ENCODE peak calls at places on chromosomes 13 and 19, in six cellular contexts. P is OCI-LY7, L is aorta, J is fibroblast of lung, B is heart right ventricle, M is stomach. Y is an unnamed sample. For H3K36me3, the result is how much of the 10 kb centered on the place peaks cover.

GRCh38 chr19:571127-571974 is 1.0 kb upstream of the BSG start:
- DNase-seq in M (peak), P (peak), L (peak), B (no peak), J (peak), Y (peak)

GRCh38 chr19:41934849-41935374 is 6.7 kb upstream of the ERFL start:
- DNase-seq in B (peak), P (peak), L (peak), J (no peak), M (peak), Y (peak)

GRCh38 chr13:51823861-51824260 is 19.9 kb upstream of the DHRS12 start:
- DNase-seq in J (no peak), B (no peak), M (no peak), L (no peak), P (no peak), Y (no peak)

GRCh38 chr19:3708207-3708931 is at the start of gene TJP3:
- DNase-seq in L (no peak), J (peak), P (no peak), B (peak), M (peak), Y (peak)

GRCh38 chr13:50188696-50189095 is 173.5 kb downstream of the KCNRG start:
- DNase-seq in B (no peak), P (no peak), J (no peak), L (no peak), M (no peak), Y (no peak)

GRCh38 chr13:27044837-27045570 is 126.6 kb downstream of the USP12 start:
- DNase-seq in B (no peak), L (no peak), P (peak), M (no peak), J (no peak), Y (no peak)

GRCh38 chr19:30450101-30450500 is 77.9 kb downstream of the ZNF536 start:
- DNase-seq in J (peak), L (no peak), P (no peak), B (peak), M (no peak), Y (peak)

GRCh38 chr13:41691276-41691675 is 233.9 kb downstream of the RGCC start:
- DNase-seq in M (no peak), J (no peak), B (no peak), L (no peak), P (no peak), Y (no peak)

GRCh38 chr19:16456652-16457194 is 15.0 kb downstream of the EPS15L1 start:
- DNase-seq in B (no peak), P (no peak), J (no peak), M (no peak), L (no peak), Y (peak)

GRCh38 chr13:100588350-100589177 is at the start of gene GGACT:
- DNase-seq in M (peak), L (peak), J (peak), P (peak), B (peak), Y (peak)

GRCh38 chr19:53908106-53908932 is 759 bp upstream of the CACNG7 start:
- DNase-seq in P (peak), L (no peak), M (peak), J (peak), B (peak), Y (peak)

GRCh38 chr19:3606690-3607289 is at the start of gene TBXA2R:
- DNase-seq in M (peak), B (peak), P (peak), J (peak), L (peak), Y (peak)

GRCh38 chr19:45142016-45142727 is 18.6 kb downstream of the NKPD1 start:
- DNase-seq in J (no peak), P (no peak), L (no peak), B (no peak), M (no peak), Y (no peak)

GRCh38 chr13:109904218-109904617 is 117.8 kb upstream of the IRS2 start:
- DNase-seq in B (no peak), L (no peak), P (peak), J (no peak), M (no peak), Y (no peak)

GRCh38 chr19:51251453-51251790 is 542 bp downstream of the SIGLECL1 start:
- DNase-seq in J (no peak), B (no peak), M (no peak), P (no peak), L (no peak), Y (no peak)

GRCh38 chr13:44283598-44283997 is 90.0 kb upstream of the SERP2 start:
- DNase-seq in M (no peak), J (no peak), L (no peak), B (no peak), P (no peak), Y (no peak)

GRCh38 chr13:95044452-95045205 is 256.6 kb downstream of the ABCC4 start:
- DNase-seq in L (no peak), B (no peak), P (no peak), J (no peak), M (no peak), Y (no peak)

GRCh38 chr19:11410682-11411081 is 8.4 kb downstream of the RGL3 start:
- DNase-seq in B (no peak), P (no peak), J (peak), L (no peak), M (no peak), Y (no peak)

GRCh38 chr19:2770055-2771013 is 12.7 kb downstream of the SGTA start:
- DNase-seq in B (peak), L (no peak), J (peak), P (no peak), M (no peak), Y (no peak)

GRCh38 chr19:3397266-3398022 is 31.1 kb downstream of the NFIC start:
- DNase-seq in B (peak), M (peak), J (peak), P (no peak), L (no peak), Y (peak)

GRCh38 chr13:74931698-74932433 is 550.1 kb downstream of the TBC1D4 start:
- DNase-seq in L (no peak), P (no peak), J (no peak), B (no peak), M (no peak), Y (no peak)

GRCh38 chr19:611506-611869 is 21.8 kb downstream of the HCN2 start:
- DNase-seq in M (no peak), L (no peak), P (no peak), B (no peak), J (peak), Y (no peak)

GRCh38 chr19:41156207-41156606 is 36.8 kb upstream of the CYP2S1 start:
- DNase-seq in J (no peak), L (no peak), B (no peak), P (no peak), M (no peak), Y (no peak)

GRCh38 chr13:101919541-101920306 is 467.2 kb downstream of the ITGBL1 start:
- DNase-seq in B (peak), P (no peak), L (peak), J (peak), M (no peak), Y (peak)

GRCh38 chr19:31436121-31436776 is 87.0 kb upstream of the TSHZ3 start:
- DNase-seq in L (no peak), B (no peak), P (no peak), M (no peak), J (peak), Y (no peak)

GRCh38 chr13:29059837-29060236 is 239.7 kb downstream of the MTUS2 start:
- DNase-seq in B (peak), M (no peak), P (no peak), L (no peak), J (no peak), Y (no peak)

GRCh38 chr13:24187185-24187584 is 26.7 kb downstream of the SPATA13 start:
- DNase-seq in J (peak), M (no peak), P (no peak), L (no peak), B (no peak), Y (no peak)

GRCh38 chr13:33832872-33833271 is 14.9 kb downstream of the RFC3 start:
- DNase-seq in J (no peak), M (no peak), L (no peak), P (no peak), B (no peak), Y (no peak)
- H3K36me3 ChIP-seq in J (under half), M (half or more), L (under half), P (half or more), B (under half), Y (under half)

DNA sequence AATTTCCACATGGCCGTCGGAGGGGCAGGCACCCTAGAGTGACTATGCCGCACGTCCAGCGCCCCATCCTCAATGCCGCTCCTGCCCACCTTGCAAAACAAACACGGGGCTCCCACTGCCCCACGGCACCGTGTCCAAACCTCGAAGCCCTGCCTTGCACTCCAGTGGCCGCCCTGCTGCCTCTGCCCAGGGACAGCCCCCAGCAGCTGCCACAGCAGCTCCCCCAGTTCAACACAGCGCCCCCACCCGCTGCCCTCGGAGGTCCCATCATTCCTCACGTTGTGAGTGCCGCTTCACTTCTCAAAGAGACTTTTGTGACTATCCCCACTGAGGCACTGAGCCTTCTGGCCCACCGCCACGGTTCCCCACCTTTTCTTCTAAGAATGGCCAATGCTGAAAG is 22.3 kb upstream of the TMEM160 start:
- DNase-seq in M (no peak), L (no peak), B (no peak), P (no peak), J (no peak), Y (no peak)
- H3K36me3 ChIP-seq in M (half or more), L (under half), B (under half), P (half or more), J (under half), Y (half or more)

GRCh38 chr19:5588441-5588840 is 20.7 kb upstream of the TINCR start:
- DNase-seq in M (no peak), B (no peak), P (no peak), L (peak), J (peak), Y (no peak)

GRCh38 chr19:5590151-5590864 is 22.6 kb upstream of the TINCR start:
- DNase-seq in B (no peak), P (no peak), L (no peak), J (no peak), M (no peak), Y (no peak)

GRCh38 chr19:5587661-5588060 is 19.9 kb upstream of the TINCR start:
- DNase-seq in P (no peak), M (no peak), L (peak), J (no peak), B (no peak), Y (no peak)

GRCh38 chr19:5590865-5591154 is 23.1 kb upstream of the TINCR start:
- DNase-seq in B (no peak), J (no peak), P (no peak), L (no peak), M (no peak), Y (no peak)

DNA sequence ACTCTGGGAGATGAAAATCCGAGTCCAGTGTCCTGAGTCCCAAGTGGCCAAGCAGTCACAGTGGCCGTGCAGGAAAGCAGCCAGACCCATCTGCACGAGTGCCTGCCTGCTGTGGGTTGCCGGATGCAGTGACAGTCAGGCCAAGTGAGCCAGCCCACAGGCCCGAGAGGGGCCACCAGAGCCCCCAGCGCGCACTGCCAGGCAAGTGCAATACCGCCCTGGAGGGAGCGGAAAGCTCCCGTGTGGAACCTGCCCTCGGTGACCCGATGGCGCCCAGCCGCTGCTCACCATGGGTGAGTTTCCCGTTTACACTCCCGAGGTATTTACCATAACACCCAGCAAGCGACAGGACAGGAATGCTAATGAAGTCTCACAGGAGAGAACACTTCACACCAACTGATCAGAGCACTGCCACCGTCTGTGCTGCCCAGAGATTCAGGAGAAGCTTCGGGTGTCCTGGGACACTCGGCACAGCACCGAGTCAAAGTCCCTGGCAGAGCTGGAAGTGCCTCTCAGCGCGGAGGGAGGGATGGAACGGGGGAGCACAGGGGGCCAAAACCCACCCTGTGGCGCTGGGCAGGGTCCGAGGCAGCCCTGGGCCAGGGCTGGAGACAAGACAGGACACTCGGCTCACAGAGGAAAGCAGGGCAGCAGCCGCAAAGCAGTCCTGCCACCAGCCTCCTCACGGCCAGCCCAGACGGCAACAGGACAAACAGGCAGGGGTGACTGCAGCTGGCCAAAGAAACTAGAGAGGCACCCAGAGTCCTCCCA is 21.3 kb upstream of the TINCR start:
- DNase-seq in M (no peak), B (no peak), L (peak), J (no peak), P (no peak), Y (no peak)
- H3K36me3 ChIP-seq in M (half or more), B (half or more), L (under half), J (under half), P (half or more), Y (half or more)

GRCh38 chr19:58407658-58408151 is 744 bp upstream of the ZNF584 start:
- DNase-seq in M (no peak), P (no peak), B (no peak), J (no peak), L (no peak), Y (no peak)

GRCh38 chr19:58409010-58409790 is 751 bp downstream of the ZNF584 start:
- DNase-seq in J (no peak), P (no peak), B (peak), M (no peak), L (no peak), Y (peak)

GRCh38 chr19:58408152-58409009 is at the start of gene ZNF584:
- DNase-seq in L (peak), J (peak), M (peak), B (peak), P (peak), Y (peak)

GRCh38 chr19:58401825-58402433 is 6.5 kb downstream of the RNF225 start:
- DNase-seq in L (peak), P (no peak), M (no peak), B (no peak), J (no peak), Y (no peak)

GRCh38 chr19:58406818-58407657 is 1.4 kb upstream of the ZNF584 start:
- DNase-seq in B (no peak), L (no peak), P (peak), M (no peak), J (no peak), Y (no peak)
- H3K36me3 ChIP-seq in B (under half), L (under half), P (under half), M (under half), J (under half), Y (under half)